ENCODE peak calls at places on chromosomes 12 and 14, in six cellular contexts. F is iris pigment epithelial cell; E is Kasumi-1; P is ureter; X is stimulated activated CD8-positive, alpha-beta memory T cell treated with anti-CD3 and anti-CD28 coated beads, Interleukin-15, amount 100 ng/mL, for 24 hours; H is Right ventricle myocardium superior. N is an unnamed sample.

GRCh38 chr12:52776913-52777395 is at the start of gene KRT76:
- DNase-seq in H (no peak), X (no peak), E (no peak), F (no peak), P (no peak), N (no peak)

GRCh38 chr14:52069617-52070431 is 965 bp upstream of the NID2 start:
- DNase-seq in E (no peak), H (peak; percentile 65), P (no peak), F (peak; percentile 90), X (no peak), N (peak; percentile 8)

GRCh38 chr12:65720136-65720535 is 104.1 kb upstream of the HMGA2 start:
- DNase-seq in E (no peak), F (peak; percentile 85), X (no peak), P (no peak), H (no peak), N (no peak)

GRCh38 chr12:53975019-53975815 is 463 bp upstream of the HOTAIR start:
- DNase-seq in F (no peak), P (no peak), X (no peak), H (no peak), E (no peak), N (no peak)

GRCh38 chr12:98352218-98352811 is 163.1 kb upstream of the TMPO start:
- DNase-seq in E (no peak), P (no peak), X (no peak), F (peak; percentile 97), H (no peak), N (no peak)

GRCh38 chr12:115423546-115423987 is 739.6 kb upstream of the TBX3 start:
- DNase-seq in P (no peak), X (no peak), F (no peak), H (no peak), E (no peak), N (no peak)

GRCh38 chr12:1553546-1553945 is 40.8 kb downstream of the FBXL14 start:
- DNase-seq in H (no peak), P (no peak), E (no peak), F (no peak), X (no peak), N (no peak)

GRCh38 chr14:102481371-102481770 is 28.2 kb downstream of the ANKRD9 start:
- DNase-seq in F (no peak), X (no peak), E (no peak), H (no peak), P (no peak), N (no peak)

GRCh38 chr12:100827901-100828520 is 33.4 kb downstream of the ANO4 start:
- DNase-seq in P (no peak), F (peak; percentile 53), X (no peak), H (no peak), E (peak; percentile 48), N (peak; percentile 61)

GRCh38 chr12:6154730-6155459 is 30.4 kb upstream of the VWF start:
- DNase-seq in H (peak; percentile 83), X (no peak), E (no peak), F (no peak), P (peak; percentile 79), N (no peak)

GRCh38 chr14:53509845-53510244 is 356.7 kb upstream of the DDHD1 start:
- DNase-seq in X (no peak), P (peak; percentile 49), F (no peak), E (no peak), H (no peak), N (no peak)

GRCh38 chr12:132600048-132601032 is 10.0 kb downstream of the LRCOL1 start:
- DNase-seq in E (peak; percentile 48), F (peak; percentile 73), H (peak; percentile 85), P (peak; percentile 68), X (no peak), N (peak; percentile 83)

GRCh38 chr14:106185837-106186233 is 659.5 kb downstream of the TMEM121 start:
- DNase-seq in H (no peak), X (peak; percentile 20), F (no peak), E (no peak), P (no peak), N (peak; percentile 12)

GRCh38 chr14:92986254-92987147 is 63.6 kb downstream of the CHGA start:
- DNase-seq in F (peak; percentile 42), P (peak; percentile 63), E (no peak), H (peak; percentile 42), X (no peak), N (no peak)

GRCh38 chr14:75928587-75929230 is 53.1 kb downstream of the TGFB3 start:
- DNase-seq in P (no peak), H (no peak), E (no peak), X (no peak), F (peak; percentile 35), N (no peak)

GRCh38 chr12:52221912-52222457 is 11.1 kb upstream of the KRT7 start:
- DNase-seq in P (no peak), F (peak; percentile 43), X (peak; percentile 56), E (peak; percentile 26), H (peak; percentile 74), N (peak; percentile 83)

GRCh38 chr14:94601961-94602391 is 10.2 kb upstream of the SERPINA3 start:
- DNase-seq in H (peak; percentile 87), E (no peak), X (no peak), F (peak; percentile 92), P (peak; percentile 74), N (peak; percentile 14)

N was measured in NB4.